ENCODE peak calls at places on chromosomes 4 and X, in six cellular contexts. U is fibroblast of mammary gland; C is SW480; D is ELR; F is activated CD4-positive, CD25-positive, alpha-beta regulatory T cell; X is activated T-helper 1 cell treated with anti-CD3 and anti-CD28 coated beads, Interleukin-2, amount 50 U/mL, for 16 hours. E is an unnamed sample.

GRCh38 chr4:99362768-99363167 is 10.2 kb upstream of the ADH1C start:
- DNase-seq in U (no peak), C (no peak), D (no peak), F (no peak), X (no peak), E (no peak)

GRCh38 chr4:94516067-94516466 is 64.3 kb downstream of the PDLIM5 start:
- DNase-seq in U (peak), C (no peak), D (peak), F (no peak), X (no peak), E (no peak)

GRCh38 chrX:86002076-86002896 is 45.1 kb downstream of the CHM start:
- DNase-seq in U (peak), C (peak), D (peak), F (no peak), X (no peak), E (peak)

GRCh38 chr4:47837582-47838294 is at the start of gene CORIN:
- DNase-seq in U (no peak), C (peak), D (peak), F (no peak), X (no peak), E (no peak)

GRCh38 chr4:87306056-87306455 is 16.6 kb downstream of the HSD17B13 start:
- DNase-seq in U (no peak), C (no peak), D (no peak), F (no peak), X (no peak), E (no peak)

GRCh38 chr4:124152130-124152529 is 560.4 kb downstream of the ANKRD50 start:
- DNase-seq in U (no peak), C (no peak), D (no peak), F (no peak), X (no peak), E (peak)

GRCh38 chr4:146643812-146644401 is 5.2 kb downstream of the POU4F2 start:
- DNase-seq in U (peak), C (no peak), D (peak), F (no peak), X (no peak), E (peak)

GRCh38 chr4:130747842-130748241 is 1651.9 kb downstream of the C4orf33 start:
- DNase-seq in U (peak), C (no peak), D (peak), F (no peak), X (no peak), E (no peak)

GRCh38 chr4:122172266-122172665 is 20.1 kb downstream of the BLTP1 start:
- DNase-seq in U (no peak), C (no peak), D (no peak), F (no peak), X (no peak), E (no peak)

GRCh38 chr4:108272566-108272965 is 103.8 kb upstream of the LEF1 start:
- DNase-seq in U (peak), C (peak), D (peak), F (no peak), X (no peak), E (no peak)

GRCh38 chrX:129737921-129738320 is 858 bp upstream of the XPNPEP2 start:
- DNase-seq in U (peak), C (no peak), D (peak), F (no peak), X (no peak), E (no peak)

GRCh38 chr4:137961051-137961438 is 281.1 kb downstream of the SLC7A11 start:
- DNase-seq in U (no peak), C (no peak), D (peak), F (no peak), X (no peak), E (no peak)

GRCh38 chrX:15206306-15206705 is 63.6 kb downstream of the ASB9 start:
- DNase-seq in U (no peak), C (no peak), D (no peak), F (no peak), X (no peak), E (peak)

GRCh38 chr4:170827562-170828260 is 738.0 kb upstream of the AADAT start:
- DNase-seq in U (peak), C (no peak), D (peak), F (no peak), X (no peak), E (no peak)

E was measured in SJCRH30.